ENCODE peak calls at places on chromosomes 4 and X, in four cellular contexts. Y, B, U and Q are unnamed samples.

GRCh38 chr4:107258359-107258758 is 222.2 kb upstream of the DKK2 start:
- DNase-seq in Y (peak), B (no peak), U (no peak), Q (no peak)

GRCh38 chr4:80309301-80310004 is 26.1 kb upstream of the CFAP299 start:
- DNase-seq in Y (peak), B (no peak), U (no peak), Q (no peak)

GRCh38 chr4:184300816-184301215 is 83.1 kb upstream of the ENPP6 start:
- DNase-seq in Y (no peak), B (no peak), U (no peak), Q (no peak)

GRCh38 chrX:135974279-135974856 is 580 bp upstream of the MMGT1 start:
- DNase-seq in Y (peak), B (peak), U (peak), Q (peak)

GRCh38 chrX:134548257-134548732 is 88.3 kb downstream of the HPRT1 start:
- DNase-seq in Y (peak), B (no peak), U (no peak), Q (no peak)

GRCh38 chr4:40628888-40629287 is 776 bp downstream of the RBM47 start:
- DNase-seq in Y (peak), B (no peak), U (no peak), Q (no peak)

GRCh38 chrX:43618376-43619205 is 37.5 kb upstream of the MAOA start:
- DNase-seq in Y (no peak), B (no peak), U (no peak), Q (no peak)

GRCh38 chr4:52407545-52407944 is 251.6 kb downstream of the USP46 start:
- DNase-seq in Y (peak), B (no peak), U (no peak), Q (no peak)

GRCh38 chr4:158133551-158133950 is 39.3 kb downstream of the GASK1B start:
- DNase-seq in Y (no peak), B (no peak), U (no peak), Q (no peak)

GRCh38 chr4:114180481-114180880 is 201.0 kb upstream of the ARSJ start:
- DNase-seq in Y (peak), B (peak), U (no peak), Q (peak)

GRCh38 chrX:105314468-105314867 is 94.0 kb upstream of the TEX13A start:
- DNase-seq in Y (peak), B (no peak), U (no peak), Q (no peak)

GRCh38 chrX:113539599-113540356 is 699.1 kb upstream of the AMOT start:
- DNase-seq in Y (no peak), B (no peak), U (no peak), Q (no peak)

GRCh38 chrX:65932173-65933084 is 107.5 kb downstream of the VSIG4 start:
- DNase-seq in Y (peak), B (peak), U (no peak), Q (peak)

GRCh38 chr4:131093303-131093702 is 1997.4 kb downstream of the C4orf33 start:
- DNase-seq in Y (peak), B (no peak), U (no peak), Q (no peak)

GRCh38 chr4:131091896-131092295 is 1995.9 kb downstream of the C4orf33 start:
- DNase-seq in Y (peak), B (no peak), U (no peak), Q (no peak)
- TF ChIP-seq CTCF in Y (peak), B (no peak), U (no peak), Q (peak)

GRCh38 chr4:148021706-148022105 is 289.8 kb downstream of the ARHGAP10 start:
- DNase-seq in Y (no peak), B (no peak), U (no peak), Q (no peak)
- TF ChIP-seq CTCF in Y (peak), B (no peak), U (no peak), Q (no peak)

DNA sequence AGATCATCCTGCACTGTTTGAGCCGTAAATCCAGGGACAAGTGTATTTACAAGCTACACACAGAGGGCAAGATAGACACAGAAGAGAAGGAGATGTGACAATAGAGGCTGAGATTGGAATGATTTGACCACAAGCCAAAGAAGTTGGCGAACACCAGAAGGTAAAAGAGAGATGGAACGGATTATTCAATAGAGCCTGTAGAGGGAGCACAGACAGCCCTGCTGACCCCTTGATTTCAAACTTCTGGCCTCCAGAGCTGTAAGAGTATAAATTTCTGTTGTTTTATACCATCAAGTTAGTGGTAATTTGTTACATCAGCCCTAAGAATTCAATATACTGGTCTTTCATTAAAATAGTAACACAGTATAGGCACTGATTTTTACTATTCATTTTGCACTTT is 447.8 kb downstream of the FAT4 start:
- DNase-seq in Y (peak), B (no peak), U (no peak), Q (no peak)
- TF ChIP-seq CTCF in Y (peak), B (no peak), U (no peak), Q (peak)

GRCh38 chr4:44661940-44662622 is 10.7 kb upstream of the YIPF7 start:
- DNase-seq in Y (peak), B (no peak), U (no peak), Q (no peak)
- TF ChIP-seq CTCF in Y (no peak), B (no peak), U (no peak), Q (no peak)

DNA sequence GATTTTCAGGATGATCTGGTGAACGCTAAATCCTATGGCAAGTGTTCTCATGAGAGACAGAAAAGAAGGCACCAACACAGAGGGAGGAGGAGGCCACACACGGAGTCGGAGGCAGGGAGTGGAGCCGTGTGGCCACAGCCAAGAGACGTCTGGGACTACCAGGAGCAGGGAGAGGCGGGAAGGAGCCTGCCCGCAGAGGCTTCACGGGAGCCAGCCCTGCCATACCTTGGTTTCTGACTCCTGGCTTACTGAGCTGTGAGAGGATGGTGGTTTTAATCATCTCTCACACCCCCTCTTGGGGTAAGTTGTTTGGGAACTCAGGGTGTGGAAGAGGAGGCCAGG is 33.5 kb upstream of the GPR78 start:
- DNase-seq in Y (no peak), B (no peak), U (no peak), Q (no peak)
- TF ChIP-seq CTCF in Y (no peak), B (no peak), U (no peak), Q (no peak)

DNA sequence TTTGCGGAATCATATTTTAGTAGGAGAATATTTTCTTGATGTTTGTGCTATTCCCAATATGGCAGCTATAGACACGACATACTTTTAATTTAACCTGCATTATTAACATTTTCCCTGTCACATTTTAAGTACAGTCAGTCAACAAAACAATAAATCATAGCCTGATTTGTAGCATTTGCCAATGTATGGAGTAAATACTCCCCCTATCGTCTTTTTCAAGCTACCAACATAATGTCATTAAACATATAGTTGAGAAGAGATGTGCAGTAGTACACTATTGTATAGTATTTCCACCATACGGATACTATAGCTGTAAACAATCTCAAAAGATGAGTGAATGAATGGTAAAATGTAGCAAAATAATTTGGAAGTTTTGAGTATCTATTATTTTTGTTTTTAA is 303.7 kb upstream of the MAGEB2 start:
- DNase-seq in Y (peak), B (no peak), U (no peak), Q (no peak)
- TF ChIP-seq CTCF in Y (peak), B (no peak), U (no peak), Q (no peak)

DNA sequence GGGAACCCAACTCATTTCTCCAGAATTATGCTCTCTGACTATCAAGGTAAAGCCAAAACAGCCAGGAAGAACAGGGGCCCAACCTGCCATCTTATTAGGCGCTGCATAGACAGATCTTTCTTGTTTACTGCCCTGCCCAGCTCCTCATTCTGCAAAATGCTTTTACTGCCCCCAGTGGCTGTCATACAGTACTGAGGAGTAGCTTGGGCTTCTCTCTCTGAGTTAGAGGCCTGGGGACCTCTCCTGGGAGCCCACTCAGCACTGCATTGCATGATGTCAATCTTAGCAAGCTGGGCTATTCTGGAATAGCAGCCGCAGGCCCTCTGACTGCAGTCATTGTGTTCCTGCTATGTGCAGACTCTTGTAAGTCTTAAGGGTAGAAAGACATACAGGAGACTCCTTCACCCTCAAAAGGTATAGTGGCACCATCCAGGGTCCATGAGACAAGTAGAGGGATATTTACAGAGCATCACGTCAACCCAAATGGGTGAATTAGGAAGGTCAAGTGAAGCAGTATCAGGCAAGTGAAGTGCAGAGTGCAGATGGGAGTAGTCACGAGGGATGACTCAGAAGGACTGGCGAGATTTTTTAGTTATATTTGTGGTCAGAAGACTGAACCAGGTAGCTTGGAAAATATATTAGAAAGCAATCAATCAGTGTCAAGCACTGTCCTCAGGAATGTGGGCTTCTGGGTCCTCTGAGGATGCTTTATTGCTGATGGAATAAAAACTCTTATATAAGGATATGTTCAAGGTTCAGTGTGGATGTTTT is 294.1 kb upstream of the SFRP2 start:
- DNase-seq in Y (peak), B (no peak), U (no peak), Q (peak)
- TF ChIP-seq CTCF in Y (peak), B (no peak), U (no peak), Q (peak)

GRCh38 chr4:30720021-30720655 is at the start of gene PCDH7:
- DNase-seq in Y (peak), B (peak), U (peak), Q (peak)

GRCh38 chr4:30719363-30720020 is 677 bp upstream of the PCDH7 start:
- DNase-seq in Y (peak), B (peak), U (peak), Q (peak)

GRCh38 chr4:30718021-30718888 is 1.9 kb upstream of the PCDH7 start:
- DNase-seq in Y (peak), B (no peak), U (peak), Q (peak)

GRCh38 chr4:30717208-30718020 is 2.8 kb upstream of the PCDH7 start:
- DNase-seq in Y (peak), B (no peak), U (peak), Q (peak)

GRCh38 chr4:30718889-30719252 is 1.3 kb upstream of the PCDH7 start:
- DNase-seq in Y (peak), B (no peak), U (no peak), Q (peak)
- TF ChIP-seq CTCF in Y (peak), B (no peak), U (no peak), Q (no peak)